ENCODE peak calls at places on chromosomes 5 and 9, in ten cellular contexts. One of them, this sample, is unnamed.

GRCh38 chr5:76836181-76836580 is 13.6 kb upstream of the S100Z start:
- DNase-seq in pancreas: no peak
- DNase-seq in upper lobe of right lung: no peak
- DNase-seq in fibroblast of mammary gland: peak; percentile 43
- DNase-seq in left ventricle myocardium inferior: no peak
- DNase-seq in DND-41: no peak
- DNase-seq in epithelial cell of esophagus: no peak
- DNase-seq in tibial artery: no peak
- DNase-seq in AG10803: no peak
- DNase-seq in WTC11: no peak
- DNase-seq in this sample: no peak

GRCh38 chr9:125233678-125234077 is 7.5 kb downstream of the HSPA5 start:
- DNase-seq in epithelial cell of esophagus: peak; percentile 95
- DNase-seq in WTC11: no peak
- DNase-seq in AG10803: peak; percentile 97
- DNase-seq in left ventricle myocardium inferior: no peak
- DNase-seq in tibial artery: no peak
- DNase-seq in fibroblast of mammary gland: peak; percentile 100
- DNase-seq in upper lobe of right lung: no peak
- DNase-seq in DND-41: no peak
- DNase-seq in pancreas: no peak
- DNase-seq in this sample: no peak

GRCh38 chr5:174910245-174910737 is 185.9 kb downstream of the MSX2 start:
- DNase-seq in left ventricle myocardium inferior: peak; percentile 61
- DNase-seq in DND-41: peak; percentile 60
- DNase-seq in epithelial cell of esophagus: peak; percentile 20
- DNase-seq in fibroblast of mammary gland: peak; percentile 44
- DNase-seq in upper lobe of right lung: peak; percentile 77
- DNase-seq in WTC11: peak; percentile 89
- DNase-seq in tibial artery: peak; percentile 74
- DNase-seq in AG10803: peak; percentile 21
- DNase-seq in pancreas: peak; percentile 89
- DNase-seq in this sample: peak; percentile 43

GRCh38 chr5:137714494-137714893 is 21.4 kb downstream of the KLHL3 start:
- DNase-seq in WTC11: no peak
- DNase-seq in DND-41: no peak
- DNase-seq in AG10803: no peak
- DNase-seq in fibroblast of mammary gland: no peak
- DNase-seq in pancreas: no peak
- DNase-seq in tibial artery: no peak
- DNase-seq in upper lobe of right lung: no peak
- DNase-seq in epithelial cell of esophagus: no peak
- DNase-seq in left ventricle myocardium inferior: no peak
- DNase-seq in this sample: no peak

GRCh38 chr5:1971944-1972343 is 89.2 kb upstream of the IRX4 start:
- DNase-seq in WTC11: no peak
- DNase-seq in fibroblast of mammary gland: no peak
- DNase-seq in left ventricle myocardium inferior: no peak
- DNase-seq in DND-41: no peak
- DNase-seq in epithelial cell of esophagus: no peak
- DNase-seq in AG10803: no peak
- DNase-seq in pancreas: no peak
- DNase-seq in tibial artery: no peak
- DNase-seq in upper lobe of right lung: no peak
- DNase-seq in this sample: no peak

GRCh38 chr5:5492087-5492933 is 69.8 kb downstream of the ICE1 start:
- DNase-seq in WTC11: no peak
- DNase-seq in tibial artery: no peak
- DNase-seq in AG10803: peak; percentile 57
- DNase-seq in upper lobe of right lung: no peak
- DNase-seq in fibroblast of mammary gland: peak; percentile 72
- DNase-seq in DND-41: peak; percentile 45
- DNase-seq in left ventricle myocardium inferior: no peak
- DNase-seq in pancreas: no peak
- DNase-seq in epithelial cell of esophagus: peak; percentile 67
- DNase-seq in this sample: no peak

GRCh38 chr9:131837316-131837715 is 97.4 kb upstream of the RAPGEF1 start:
- DNase-seq in fibroblast of mammary gland: no peak
- DNase-seq in DND-41: no peak
- DNase-seq in AG10803: no peak
- DNase-seq in upper lobe of right lung: no peak
- DNase-seq in WTC11: peak; percentile 46
- DNase-seq in tibial artery: no peak
- DNase-seq in pancreas: no peak
- DNase-seq in epithelial cell of esophagus: peak; percentile 4
- DNase-seq in left ventricle myocardium inferior: no peak
- DNase-seq in this sample: no peak

GRCh38 chr5:161230222-161230621 is 316.3 kb downstream of the GABRB2 start:
- DNase-seq in left ventricle myocardium inferior: no peak
- DNase-seq in fibroblast of mammary gland: no peak
- DNase-seq in epithelial cell of esophagus: peak; percentile 27
- DNase-seq in WTC11: peak; percentile 11
- DNase-seq in pancreas: peak; percentile 66
- DNase-seq in AG10803: no peak
- DNase-seq in upper lobe of right lung: no peak
- DNase-seq in DND-41: peak; percentile 5
- DNase-seq in tibial artery: no peak
- DNase-seq in this sample: no peak

GRCh38 chr5:120677481-120677880 is 213.4 kb downstream of the PRR16 start:
- DNase-seq in fibroblast of mammary gland: no peak
- DNase-seq in upper lobe of right lung: no peak
- DNase-seq in WTC11: no peak
- DNase-seq in DND-41: no peak
- DNase-seq in left ventricle myocardium inferior: no peak
- DNase-seq in AG10803: no peak
- DNase-seq in pancreas: no peak
- DNase-seq in tibial artery: no peak
- DNase-seq in epithelial cell of esophagus: no peak
- DNase-seq in this sample: no peak

GRCh38 chr9:129143461-129143927 is 32.3 kb downstream of the PTPA start:
- DNase-seq in AG10803: peak; percentile 44
- DNase-seq in DND-41: no peak
- DNase-seq in tibial artery: peak; percentile 78
- DNase-seq in pancreas: peak; percentile 75
- DNase-seq in upper lobe of right lung: peak; percentile 73
- DNase-seq in fibroblast of mammary gland: peak; percentile 62
- DNase-seq in epithelial cell of esophagus: no peak
- DNase-seq in WTC11: peak; percentile 56
- DNase-seq in left ventricle myocardium inferior: peak; percentile 82
- DNase-seq in this sample: no peak

GRCh38 chr9:129141066-129142041 is 30.1 kb downstream of the PTPA start:
- DNase-seq in upper lobe of right lung: no peak
- DNase-seq in epithelial cell of esophagus: peak; percentile 55
- DNase-seq in AG10803: peak; percentile 94
- DNase-seq in WTC11: no peak
- DNase-seq in tibial artery: peak; percentile 91
- DNase-seq in pancreas: no peak
- DNase-seq in DND-41: no peak
- DNase-seq in fibroblast of mammary gland: peak; percentile 96
- DNase-seq in left ventricle myocardium inferior: peak; percentile 69
- DNase-seq in this sample: no peak

GRCh38 chr9:129143031-129143441 is 31.8 kb downstream of the PTPA start:
- DNase-seq in tibial artery: peak; percentile 97
- DNase-seq in DND-41: peak; percentile 76
- DNase-seq in epithelial cell of esophagus: peak; percentile 80
- DNase-seq in pancreas: peak; percentile 90
- DNase-seq in left ventricle myocardium inferior: peak; percentile 91
- DNase-seq in AG10803: peak; percentile 93
- DNase-seq in fibroblast of mammary gland: peak; percentile 94
- DNase-seq in upper lobe of right lung: peak; percentile 91
- DNase-seq in WTC11: peak; percentile 90
- DNase-seq in this sample: peak; percentile 65

GRCh38 chr9:129142115-129142514 is 30.9 kb downstream of the PTPA start:
- DNase-seq in upper lobe of right lung: no peak
- DNase-seq in WTC11: no peak
- DNase-seq in DND-41: no peak
- DNase-seq in AG10803: no peak
- DNase-seq in pancreas: no peak
- DNase-seq in epithelial cell of esophagus: no peak
- DNase-seq in fibroblast of mammary gland: no peak
- DNase-seq in tibial artery: no peak
- DNase-seq in left ventricle myocardium inferior: no peak
- DNase-seq in this sample: no peak

GRCh38 chr9:129142536-129142935 is 31.3 kb downstream of the PTPA start:
- DNase-seq in tibial artery: no peak
- DNase-seq in WTC11: no peak
- DNase-seq in pancreas: no peak
- DNase-seq in AG10803: no peak
- DNase-seq in epithelial cell of esophagus: no peak
- DNase-seq in left ventricle myocardium inferior: no peak
- DNase-seq in DND-41: no peak
- DNase-seq in upper lobe of right lung: no peak
- DNase-seq in fibroblast of mammary gland: no peak
- DNase-seq in this sample: no peak
- TF ChIP-seq CTCF in tibial artery: no peak
- TF ChIP-seq CTCF in WTC11: no peak
- TF ChIP-seq CTCF in pancreas: no peak
- TF ChIP-seq CTCF in AG10803: no peak
- TF ChIP-seq CTCF in epithelial cell of esophagus: no peak
- TF ChIP-seq CTCF in left ventricle myocardium inferior: no peak
- TF ChIP-seq CTCF in DND-41: no peak
- TF ChIP-seq CTCF in upper lobe of right lung: no peak
- TF ChIP-seq CTCF in fibroblast of mammary gland: no peak
- TF ChIP-seq CTCF in this sample: no peak

GRCh38 chr5:35166043-35166442 is 64.2 kb downstream of the PRLR start:
- DNase-seq in epithelial cell of esophagus: no peak
- DNase-seq in upper lobe of right lung: no peak
- DNase-seq in DND-41: no peak
- DNase-seq in left ventricle myocardium inferior: no peak
- DNase-seq in pancreas: no peak
- DNase-seq in tibial artery: no peak
- DNase-seq in WTC11: no peak
- DNase-seq in AG10803: no peak
- DNase-seq in fibroblast of mammary gland: no peak
- DNase-seq in this sample: no peak
- TF ChIP-seq CTCF in epithelial cell of esophagus: no peak
- TF ChIP-seq CTCF in upper lobe of right lung: no peak
- TF ChIP-seq CTCF in DND-41: no peak
- TF ChIP-seq CTCF in left ventricle myocardium inferior: no peak
- TF ChIP-seq CTCF in pancreas: peak; percentile 12
- TF ChIP-seq CTCF in tibial artery: no peak
- TF ChIP-seq CTCF in WTC11: no peak
- TF ChIP-seq CTCF in AG10803: no peak
- TF ChIP-seq CTCF in fibroblast of mammary gland: peak; percentile 37
- TF ChIP-seq CTCF in this sample: peak; percentile 37

GRCh38 chr9:99818439-99818992 is 3.2 kb upstream of the NR4A3 start:
- DNase-seq in pancreas: no peak
- DNase-seq in left ventricle myocardium inferior: no peak
- DNase-seq in fibroblast of mammary gland: no peak
- DNase-seq in AG10803: no peak
- DNase-seq in DND-41: no peak
- DNase-seq in upper lobe of right lung: no peak
- DNase-seq in tibial artery: no peak
- DNase-seq in WTC11: no peak
- DNase-seq in epithelial cell of esophagus: no peak
- DNase-seq in this sample: no peak

GRCh38 chr9:99819123-99819483 is 2.6 kb upstream of the NR4A3 start:
- DNase-seq in fibroblast of mammary gland: peak; percentile 93
- DNase-seq in WTC11: no peak
- DNase-seq in DND-41: no peak
- DNase-seq in epithelial cell of esophagus: no peak
- DNase-seq in left ventricle myocardium inferior: no peak
- DNase-seq in AG10803: no peak
- DNase-seq in tibial artery: no peak
- DNase-seq in upper lobe of right lung: no peak
- DNase-seq in pancreas: peak; percentile 52
- DNase-seq in this sample: no peak

GRCh38 chr9:99821187-99822095 is at the start of gene NR4A3:
- DNase-seq in tibial artery: peak; percentile 98
- DNase-seq in pancreas: peak; percentile 93
- DNase-seq in fibroblast of mammary gland: peak; percentile 98
- DNase-seq in upper lobe of right lung: peak; percentile 96
- DNase-seq in DND-41: peak; percentile 67
- DNase-seq in WTC11: peak; percentile 84
- DNase-seq in AG10803: peak; percentile 96
- DNase-seq in left ventricle myocardium inferior: peak; percentile 94
- DNase-seq in epithelial cell of esophagus: peak; percentile 98
- DNase-seq in this sample: peak; percentile 95

GRCh38 chr9:99820330-99821186 is 1.1 kb upstream of the NR4A3 start:
- DNase-seq in epithelial cell of esophagus: peak; percentile 63
- DNase-seq in fibroblast of mammary gland: peak; percentile 95
- DNase-seq in WTC11: no peak
- DNase-seq in DND-41: peak; percentile 25
- DNase-seq in tibial artery: peak; percentile 91
- DNase-seq in left ventricle myocardium inferior: peak; percentile 48
- DNase-seq in pancreas: no peak
- DNase-seq in upper lobe of right lung: peak; percentile 71
- DNase-seq in AG10803: peak; percentile 83
- DNase-seq in this sample: no peak

GRCh38 chr9:99819484-99820329 is 2.0 kb upstream of the NR4A3 start:
- DNase-seq in upper lobe of right lung: peak; percentile 98
- DNase-seq in AG10803: peak; percentile 94
- DNase-seq in tibial artery: peak; percentile 98
- DNase-seq in epithelial cell of esophagus: peak; percentile 89
- DNase-seq in pancreas: peak; percentile 93
- DNase-seq in DND-41: peak; percentile 88
- DNase-seq in left ventricle myocardium inferior: peak; percentile 94
- DNase-seq in fibroblast of mammary gland: peak; percentile 95
- DNase-seq in WTC11: peak; percentile 91
- DNase-seq in this sample: peak; percentile 84
- TF ChIP-seq CTCF in upper lobe of right lung: no peak
- TF ChIP-seq CTCF in AG10803: peak; percentile 33
- TF ChIP-seq CTCF in tibial artery: no peak
- TF ChIP-seq CTCF in epithelial cell of esophagus: peak; percentile 10
- TF ChIP-seq CTCF in pancreas: no peak
- TF ChIP-seq CTCF in DND-41: peak; percentile 38
- TF ChIP-seq CTCF in left ventricle myocardium inferior: no peak
- TF ChIP-seq CTCF in fibroblast of mammary gland: no peak
- TF ChIP-seq CTCF in WTC11: no peak
- TF ChIP-seq CTCF in this sample: no peak

GRCh38 chr9:93824386-93825294 is 130.5 kb downstream of the BARX1 start:
- DNase-seq in epithelial cell of esophagus: no peak
- DNase-seq in DND-41: no peak
- DNase-seq in pancreas: no peak
- DNase-seq in left ventricle myocardium inferior: no peak
- DNase-seq in WTC11: no peak
- DNase-seq in tibial artery: no peak
- DNase-seq in fibroblast of mammary gland: no peak
- DNase-seq in AG10803: no peak
- DNase-seq in upper lobe of right lung: peak; percentile 56
- DNase-seq in this sample: no peak

GRCh38 chr9:93827545-93828330 is 127.4 kb downstream of the BARX1 start:
- DNase-seq in pancreas: peak; percentile 88
- DNase-seq in upper lobe of right lung: peak; percentile 78
- DNase-seq in epithelial cell of esophagus: peak; percentile 32
- DNase-seq in WTC11: peak; percentile 81
- DNase-seq in AG10803: peak; percentile 43
- DNase-seq in DND-41: no peak
- DNase-seq in tibial artery: no peak
- DNase-seq in fibroblast of mammary gland: peak; percentile 38
- DNase-seq in left ventricle myocardium inferior: no peak
- DNase-seq in this sample: peak; percentile 78

GRCh38 chr9:93825348-93826115 is 129.6 kb downstream of the BARX1 start:
- DNase-seq in epithelial cell of esophagus: no peak
- DNase-seq in AG10803: no peak
- DNase-seq in fibroblast of mammary gland: no peak
- DNase-seq in pancreas: no peak
- DNase-seq in upper lobe of right lung: peak; percentile 53
- DNase-seq in left ventricle myocardium inferior: no peak
- DNase-seq in tibial artery: no peak
- DNase-seq in WTC11: no peak
- DNase-seq in DND-41: no peak
- DNase-seq in this sample: no peak

GRCh38 chr9:93826905-93827544 is 128.1 kb downstream of the BARX1 start:
- DNase-seq in upper lobe of right lung: no peak
- DNase-seq in fibroblast of mammary gland: no peak
- DNase-seq in pancreas: no peak
- DNase-seq in AG10803: no peak
- DNase-seq in tibial artery: no peak
- DNase-seq in DND-41: no peak
- DNase-seq in WTC11: no peak
- DNase-seq in left ventricle myocardium inferior: no peak
- DNase-seq in epithelial cell of esophagus: no peak
- DNase-seq in this sample: no peak

GRCh38 chr9:93826209-93826608 is 128.9 kb downstream of the BARX1 start:
- DNase-seq in upper lobe of right lung: peak; percentile 66
- DNase-seq in fibroblast of mammary gland: no peak
- DNase-seq in epithelial cell of esophagus: no peak
- DNase-seq in pancreas: no peak
- DNase-seq in left ventricle myocardium inferior: no peak
- DNase-seq in WTC11: peak; percentile 83
- DNase-seq in tibial artery: no peak
- DNase-seq in DND-41: no peak
- DNase-seq in AG10803: no peak
- DNase-seq in this sample: no peak
- TF ChIP-seq CTCF in upper lobe of right lung: peak; percentile 33
- TF ChIP-seq CTCF in fibroblast of mammary gland: no peak
- TF ChIP-seq CTCF in epithelial cell of esophagus: peak; percentile 20
- TF ChIP-seq CTCF in pancreas: peak; percentile 30
- TF ChIP-seq CTCF in left ventricle myocardium inferior: no peak
- TF ChIP-seq CTCF in WTC11: peak; percentile 71
- TF ChIP-seq CTCF in tibial artery: no peak
- TF ChIP-seq CTCF in DND-41: no peak
- TF ChIP-seq CTCF in AG10803: no peak
- TF ChIP-seq CTCF in this sample: peak; percentile 25